ENCODE peak calls at places on chromosomes 5 and 9, in six cellular contexts. S is progenitor cell of endocrine pancreas, W is OCI-LY7, T is PC-9, A is testis, U is GM20000. P is an unnamed sample.

GRCh38 chr5:145924849-145925248 is 11.5 kb upstream of the SH3RF2 start:
- DNase-seq in U (no peak), W (no peak), S (no peak), T (no peak), A (no peak), P (no peak)

GRCh38 chr9:93827545-93828330 is 127.4 kb downstream of the BARX1 start:
- DNase-seq in U (peak), W (peak), T (peak), S (peak), A (peak), P (peak)

GRCh38 chr5:72656756-72657513 is 149.7 kb upstream of the ZNF366 start:
- DNase-seq in T (no peak), U (no peak), S (no peak), W (no peak), A (no peak), P (no peak)

GRCh38 chr5:44862808-44863207 is 54.1 kb downstream of the MRPS30 start:
- DNase-seq in U (peak), T (no peak), W (peak), A (no peak), S (no peak), P (no peak)

GRCh38 chr9:123338710-123339665 is 17.0 kb upstream of the CRB2 start:
- DNase-seq in S (no peak), A (no peak), T (no peak), W (peak), U (peak), P (no peak)

GRCh38 chr9:94974154-94974860 is 247.8 kb downstream of the AOPEP start:
- DNase-seq in U (no peak), W (no peak), S (no peak), A (no peak), T (no peak), P (peak)

GRCh38 chr9:33868430-33869000 is 51.6 kb downstream of the UBE2R2 start:
- DNase-seq in U (no peak), S (no peak), T (no peak), W (no peak), A (no peak), P (no peak)

GRCh38 chr5:59923465-59923864 is 29.9 kb upstream of the PDE4D start:
- DNase-seq in U (no peak), A (no peak), T (peak), S (no peak), W (no peak), P (no peak)

GRCh38 chr5:424259-425110 is 18.5 kb upstream of the EXOC3 start:
- DNase-seq in U (peak), A (no peak), S (no peak), W (peak), T (peak), P (no peak)

GRCh38 chr9:114900937-114901802 is 29.2 kb downstream of the TNFSF8 start:
- DNase-seq in U (no peak), S (no peak), T (no peak), A (no peak), W (no peak), P (no peak)

GRCh38 chr9:35579130-35579529 is 25.9 kb upstream of the TESK1 start:
- DNase-seq in A (no peak), S (no peak), W (no peak), T (no peak), U (no peak), P (no peak)

GRCh38 chr5:102106599-102106998 is 189.5 kb downstream of the SLCO4C1 start:
- DNase-seq in U (no peak), S (no peak), A (no peak), T (no peak), W (no peak), P (no peak)

GRCh38 chr9:124770359-124771020 is 621 bp downstream of the NR6A1 start:
- DNase-seq in W (peak), U (peak), A (peak), S (no peak), T (peak), P (no peak)

GRCh38 chr9:107488400-107489143 is 997 bp downstream of the KLF4 start:
- DNase-seq in W (no peak), T (peak), A (peak), S (peak), U (peak), P (no peak)

GRCh38 chr9:114731701-114732100 is 49.7 kb upstream of the TEX48 start:
- DNase-seq in A (no peak), U (no peak), S (no peak), T (no peak), W (no peak), P (no peak)

GRCh38 chr5:119353213-119353612 is 2.6 kb upstream of the TNFAIP8 start:
- DNase-seq in W (no peak), S (no peak), U (no peak), T (no peak), A (no peak), P (no peak)

GRCh38 chr9:14616188-14616982 is 76.8 kb downstream of the ZDHHC21 start:
- DNase-seq in U (peak), S (no peak), T (no peak), A (no peak), W (peak), P (peak)

GRCh38 chr9:137907776-137908175 is 30.2 kb downstream of the CACNA1B start:
- DNase-seq in U (no peak), A (no peak), W (no peak), T (no peak), S (no peak), P (no peak)

GRCh38 chr5:6837519-6838110 is 124.4 kb downstream of the TENT4A start:
- DNase-seq in T (peak), W (peak), U (peak), A (peak), S (no peak), P (no peak)

GRCh38 chr5:147170603-147171002 is 64.2 kb upstream of the STK32A start:
- DNase-seq in U (no peak), S (no peak), W (peak), T (no peak), A (no peak), P (no peak)

GRCh38 chr9:27675354-27675753 is 102.1 kb upstream of the C9orf72 start:
- DNase-seq in W (no peak), T (no peak), A (no peak), U (no peak), S (no peak), P (no peak)

GRCh38 chr9:9754186-9754585 is 858.6 kb downstream of the PTPRD start:
- DNase-seq in A (no peak), W (no peak), T (no peak), U (no peak), S (no peak), P (no peak)

DNA sequence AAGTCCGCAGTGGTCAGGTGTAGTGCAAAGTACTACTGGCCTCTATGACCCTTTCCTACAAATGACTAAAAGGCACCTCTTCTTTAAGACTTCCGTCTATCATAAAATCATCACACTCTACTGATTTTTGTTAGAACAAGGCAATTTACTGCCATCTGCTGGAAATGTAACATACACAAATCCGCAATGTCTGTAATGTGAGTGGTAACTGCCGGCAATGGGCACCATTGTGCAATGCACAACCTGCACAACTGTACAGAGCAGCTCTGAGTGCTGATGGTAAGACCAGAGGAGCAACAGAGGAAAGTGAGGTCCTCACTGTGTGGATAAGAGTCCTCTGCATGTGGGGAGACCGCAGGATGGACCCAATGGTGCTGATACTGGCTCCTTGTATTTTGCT is 103.8 kb downstream of the ATPSCKMT start:
- DNase-seq in T (peak), A (no peak), W (peak), S (no peak), U (no peak), P (peak)
- TF ChIP-seq CTCF in T (peak), A (peak), W (peak), S (peak), U (no peak), P (peak)

GRCh38 chr5:123545506-123545905 is 33.5 kb downstream of the CSNK1G3 start:
- DNase-seq in T (no peak), A (no peak), W (peak), S (no peak), U (no peak), P (no peak)
- TF ChIP-seq CTCF in T (no peak), A (no peak), W (peak), S (peak), U (no peak), P (no peak)

GRCh38 chr5:23963449-23963848 is 456.0 kb downstream of the PRDM9 start:
- DNase-seq in A (no peak), U (no peak), T (no peak), S (no peak), W (no peak), P (no peak)
- TF ChIP-seq CTCF in A (no peak), U (no peak), T (no peak), S (no peak), W (no peak), P (no peak)

GRCh38 chr5:9516591-9516990 is 29.3 kb downstream of the SEMA5A start:
- DNase-seq in W (no peak), S (no peak), A (no peak), T (no peak), U (no peak), P (no peak)

GRCh38 chr5:9515451-9515850 is 30.4 kb downstream of the SEMA5A start:
- DNase-seq in U (no peak), S (no peak), W (no peak), A (no peak), T (no peak), P (no peak)

GRCh38 chr5:9514968-9515367 is 30.9 kb downstream of the SEMA5A start:
- DNase-seq in U (no peak), T (no peak), A (no peak), W (no peak), S (no peak), P (no peak)

GRCh38 chr5:9512452-9512851 is 33.4 kb downstream of the SEMA5A start:
- DNase-seq in W (no peak), S (no peak), A (peak), U (no peak), T (no peak), P (no peak)

DNA sequence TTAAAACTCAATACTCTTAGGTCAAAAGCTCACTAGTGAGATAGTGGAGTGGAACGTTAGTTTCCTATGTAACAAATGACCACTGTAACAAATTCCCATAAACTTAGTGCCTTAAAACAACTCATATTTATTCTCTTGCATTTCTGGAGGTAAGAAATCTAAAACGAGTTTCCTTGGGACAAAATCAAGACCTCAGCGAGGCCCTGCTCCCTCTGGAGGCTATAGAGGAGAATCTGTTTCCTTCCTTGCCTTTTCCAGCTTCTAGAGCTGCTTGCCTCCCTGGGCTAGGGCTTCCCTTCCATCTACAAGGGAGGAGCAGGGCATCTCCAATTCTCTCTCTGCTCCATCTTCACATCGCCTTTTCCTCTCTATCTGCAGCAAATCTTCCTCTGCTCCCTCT is 32.0 kb downstream of the SEMA5A start:
- DNase-seq in S (no peak), U (no peak), W (no peak), T (no peak), A (peak), P (no peak)
- TF ChIP-seq CTCF in S (peak), U (no peak), W (no peak), T (peak), A (no peak), P (peak)

DNA sequence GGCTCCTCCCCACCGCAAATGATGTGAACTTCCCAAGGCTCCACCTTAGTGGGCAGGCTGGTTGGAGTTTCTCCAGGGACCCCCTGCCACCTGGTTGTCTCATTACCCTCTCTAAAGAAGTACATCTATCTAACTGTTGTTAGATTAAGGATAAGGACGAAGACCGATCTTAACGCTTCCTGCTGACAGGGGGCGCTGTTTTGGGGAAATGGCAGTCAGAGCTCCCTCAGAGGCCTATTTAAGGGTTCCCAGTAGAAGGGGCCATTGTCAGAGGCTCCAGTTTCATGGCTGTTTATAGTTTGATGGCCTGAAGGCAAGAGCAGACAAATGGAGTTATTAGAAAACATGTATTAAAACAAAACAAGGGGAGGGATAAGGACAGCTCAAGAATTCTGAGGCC is 100.1 kb downstream of the SPEF2 start:
- DNase-seq in S (no peak), T (no peak), A (no peak), U (no peak), W (no peak), P (no peak)
- TF ChIP-seq CTCF in S (no peak), T (no peak), A (no peak), U (no peak), W (peak), P (no peak)

GRCh38 chr9:91771027-91771426 is 179.0 kb downstream of the ROR2 start:
- DNase-seq in S (no peak), W (peak), T (no peak), A (peak), U (no peak), P (peak)
- TF ChIP-seq CTCF in S (peak), W (peak), T (no peak), A (no peak), U (no peak), P (peak)

DNA sequence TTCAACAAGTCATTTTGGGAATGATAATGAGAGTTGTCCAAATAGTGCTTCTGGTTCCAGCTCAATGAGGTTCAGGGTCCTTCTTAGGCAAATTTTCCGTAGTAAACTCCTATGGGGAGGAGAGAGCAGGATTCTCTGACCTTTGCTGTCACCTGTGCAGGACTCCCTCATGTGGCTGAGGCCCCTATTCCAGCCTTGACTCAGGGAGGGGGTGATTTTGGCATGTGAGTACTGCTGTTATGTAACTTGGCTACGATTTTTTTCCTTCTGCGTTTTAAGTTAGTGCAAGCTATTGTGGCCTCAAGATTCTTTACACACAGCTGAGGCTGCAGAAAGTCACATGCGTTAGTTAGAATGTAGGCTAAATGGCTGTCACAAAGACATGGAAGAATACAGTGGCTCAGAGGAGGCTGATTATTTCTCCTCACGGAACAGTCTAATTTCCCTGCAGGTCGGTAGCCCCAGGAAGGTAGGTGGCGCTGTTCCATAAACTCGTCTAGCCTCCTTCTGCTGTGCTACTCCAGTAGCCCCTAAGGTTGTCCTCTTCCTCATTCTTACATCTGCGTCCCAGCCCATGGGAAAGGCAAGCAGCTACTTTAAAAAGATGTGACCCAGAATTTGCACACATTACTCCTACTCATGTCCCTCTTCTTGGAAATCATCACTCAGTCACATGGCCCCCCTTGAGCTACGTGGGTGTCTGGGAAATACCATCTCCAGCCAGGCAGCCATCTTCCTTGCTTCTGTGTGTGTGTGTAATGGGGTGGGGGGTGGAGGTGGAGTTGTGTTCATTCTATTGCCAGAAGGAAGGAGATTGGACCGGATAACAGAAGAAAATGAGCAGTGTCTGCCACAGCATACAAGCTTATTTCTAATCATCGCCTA is 486.5 kb downstream of the CCDC171 start:
- DNase-seq in T (peak), W (peak), S (no peak), U (no peak), A (peak), P (no peak)
- TF ChIP-seq CTCF in T (no peak), W (peak), S (no peak), U (peak), A (peak), P (no peak)

GRCh38 chr5:52010430-52010829 is 627.2 kb downstream of the ISL1 start:
- DNase-seq in U (no peak), T (no peak), W (no peak), A (no peak), S (no peak), P (no peak)

DNA sequence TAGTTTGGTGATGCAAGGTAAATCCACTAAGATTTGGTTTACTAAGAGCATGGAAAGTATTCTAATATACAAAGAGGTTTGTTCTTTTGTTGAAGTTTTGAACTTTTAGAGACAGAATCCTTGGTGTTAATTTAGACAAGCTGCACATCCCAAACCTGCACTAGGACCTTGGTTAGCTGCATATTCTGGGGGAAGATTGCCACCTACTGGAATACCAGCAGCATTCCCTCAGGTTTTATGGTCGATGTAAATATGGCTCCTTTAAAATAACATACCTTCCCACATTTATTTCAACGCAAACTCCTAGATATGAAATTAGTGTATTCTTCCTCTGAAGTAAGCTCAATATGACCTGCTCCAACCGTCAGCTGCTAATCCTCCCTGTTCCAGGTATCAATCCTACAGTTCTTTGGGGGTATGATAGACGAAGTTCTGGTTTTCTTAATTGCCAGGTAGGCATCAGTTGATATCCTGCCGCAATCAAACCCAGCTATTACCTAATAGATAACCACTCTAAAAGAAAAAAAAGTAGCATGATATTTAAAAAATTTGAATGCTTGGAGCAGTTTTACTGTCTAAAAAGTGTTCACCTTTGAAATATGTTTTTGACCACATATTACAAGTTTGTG is 624.1 kb downstream of the ISL1 start:
- DNase-seq in W (peak), T (peak), S (no peak), A (peak), U (peak), P (no peak)
- TF ChIP-seq CTCF in W (peak), T (peak), S (peak), A (peak), U (peak), P (peak)

GRCh38 chr5:142926549-142926948 is 156.4 kb downstream of the ARHGAP26 start:
- DNase-seq in S (no peak), W (no peak), U (no peak), T (no peak), A (no peak), P (no peak)

GRCh38 chr5:142920888-142921612 is 150.9 kb downstream of the ARHGAP26 start:
- DNase-seq in S (no peak), W (no peak), T (no peak), U (no peak), A (no peak), P (no peak)

GRCh38 chr5:142925795-142926194 is 155.6 kb downstream of the ARHGAP26 start:
- DNase-seq in A (no peak), U (no peak), T (no peak), W (no peak), S (no peak), P (peak)

GRCh38 chr5:142922223-142922952 is 152.2 kb downstream of the ARHGAP26 start:
- DNase-seq in S (no peak), A (no peak), W (peak), U (peak), T (no peak), P (peak)

GRCh38 chr5:142924135-142924883 is 154.1 kb downstream of the ARHGAP26 start:
- DNase-seq in T (no peak), W (peak), A (no peak), S (no peak), U (peak), P (no peak)
- TF ChIP-seq CTCF in T (peak), W (peak), A (no peak), S (no peak), U (peak), P (peak)

P was measured in AG09309.